ENCODE peak calls at places on chromosomes 4 and X, in ten cellular contexts. V is glutamatergic neuron, L is GM10248, J is progenitor cell of endocrine pancreas, M is Calu3, R is esophagus squamous epithelium, X is GM20000, P is uterus, A is AG10803, D is ovary. Y is an unnamed sample.

GRCh38 chr4:139550724-139551429 is 5.1 kb downstream of the SETD7 start:
- DNase-seq in V (no peak), L (no peak), J (no peak), M (no peak), R (no peak), X (no peak), P (peak), A (no peak), D (peak), Y (no peak)

GRCh38 chr4:151931563-151931962 is 170.8 kb upstream of the GATB start:
- DNase-seq in V (no peak), L (no peak), J (no peak), M (no peak), R (no peak), X (no peak), P (no peak), A (no peak), D (no peak), Y (no peak)

GRCh38 chrX:136652822-136653723 is 5.1 kb downstream of the CD40LG start:
- DNase-seq in V (no peak), L (no peak), J (no peak), M (no peak), R (no peak), X (no peak), P (no peak), A (no peak), D (no peak), Y (no peak)

GRCh38 chr4:2361366-2362285 is 56.8 kb downstream of the ZFYVE28 start:
- DNase-seq in V (peak), L (no peak), J (no peak), M (no peak), R (no peak), X (no peak), P (no peak), A (no peak), D (no peak), Y (no peak)

GRCh38 chr4:118939169-118939779 is 50.6 kb downstream of the SYNPO2 start:
- DNase-seq in V (no peak), L (no peak), J (no peak), M (no peak), R (no peak), X (no peak), P (no peak), A (no peak), D (no peak), Y (no peak)

GRCh38 chrX:120514236-120514635 is 45.1 kb upstream of the LAMP2 start:
- DNase-seq in V (no peak), L (peak), J (no peak), M (peak), R (no peak), X (peak), P (no peak), A (peak), D (no peak), Y (peak)

GRCh38 chr4:10456270-10457254 is 664 bp downstream of the ZNF518B start:
- DNase-seq in V (peak), L (peak), J (peak), M (no peak), R (no peak), X (peak), P (peak), A (peak), D (peak), Y (peak)

GRCh38 chr4:141127884-141128283 is 5.4 kb downstream of the RNF150 start:
- DNase-seq in V (no peak), L (no peak), J (no peak), M (no peak), R (no peak), X (no peak), P (no peak), A (peak), D (no peak), Y (no peak)

GRCh38 chr4:94561249-94562024 is 109.7 kb downstream of the PDLIM5 start:
- DNase-seq in V (no peak), L (no peak), J (no peak), M (no peak), R (no peak), X (no peak), P (no peak), A (peak), D (no peak), Y (no peak)

GRCh38 chrX:49230500-49231232 is 2.5 kb downstream of the CACNA1F start:
- DNase-seq in V (peak), L (peak), J (peak), M (peak), R (peak), X (peak), P (peak), A (no peak), D (no peak), Y (peak)

GRCh38 chr4:184825394-184826314 is at the start of gene ACSL1:
- DNase-seq in V (peak), L (peak), J (peak), M (peak), R (peak), X (peak), P (peak), A (peak), D (peak), Y (peak)

GRCh38 chr4:99180367-99181169 is 36.5 kb upstream of the ADH4 start:
- DNase-seq in V (no peak), L (no peak), J (no peak), M (no peak), R (no peak), X (no peak), P (peak), A (peak), D (no peak), Y (peak)

GRCh38 chr4:180674629-180675367 is 1568.4 kb upstream of the TENM3 start:
- DNase-seq in V (no peak), L (no peak), J (no peak), M (no peak), R (no peak), X (no peak), P (no peak), A (no peak), D (no peak), Y (no peak)

GRCh38 chrX:121308276-121308805 is 260.9 kb downstream of the GLUD2 start:
- DNase-seq in V (peak), L (peak), J (no peak), M (peak), R (no peak), X (peak), P (peak), A (peak), D (peak), Y (peak)

GRCh38 chr4:43282534-43282933 is 390.0 kb downstream of the GRXCR1 start:
- DNase-seq in V (no peak), L (no peak), J (no peak), M (no peak), R (no peak), X (no peak), P (no peak), A (no peak), D (no peak), Y (no peak)

GRCh38 chr4:182929296-182929695 is 12.1 kb upstream of the DCTD start:
- DNase-seq in V (no peak), L (no peak), J (no peak), M (no peak), R (no peak), X (no peak), P (no peak), A (peak), D (no peak), Y (no peak)

GRCh38 chrX:132505116-132505515 is 16.3 kb upstream of the MBNL3 start:
- DNase-seq in V (no peak), L (no peak), J (no peak), M (no peak), R (no peak), X (no peak), P (no peak), A (peak), D (peak), Y (no peak)

GRCh38 chrX:47191331-47191730 is 2.3 kb upstream of the UBA1 start:
- DNase-seq in V (no peak), L (peak), J (no peak), M (peak), R (no peak), X (peak), P (no peak), A (no peak), D (no peak), Y (peak)

GRCh38 chrX:27078371-27078770 is 384.8 kb downstream of the PPP4R3C start:
- DNase-seq in V (no peak), L (no peak), J (no peak), M (no peak), R (no peak), X (no peak), P (no peak), A (no peak), D (no peak), Y (no peak)

GRCh38 chr4:6878451-6879059 is 31.1 kb upstream of the TBC1D14 start:
- DNase-seq in V (no peak), L (no peak), J (no peak), M (no peak), R (no peak), X (no peak), P (no peak), A (no peak), D (no peak), Y (no peak)

GRCh38 chr4:68124262-68124661 is 5.4 kb downstream of the TMPRSS11F start:
- DNase-seq in V (no peak), L (no peak), J (no peak), M (no peak), R (no peak), X (no peak), P (no peak), A (no peak), D (no peak), Y (no peak)

GRCh38 chr4:184983660-184984356 is 34.5 kb upstream of the HELT start:
- DNase-seq in V (peak), L (peak), J (no peak), M (peak), R (no peak), X (peak), P (peak), A (peak), D (peak), Y (peak)

GRCh38 chrX:13755254-13755653 is 20.7 kb downstream of the OFD1 start:
- DNase-seq in V (no peak), L (no peak), J (no peak), M (no peak), R (no peak), X (no peak), P (no peak), A (no peak), D (no peak), Y (no peak)

GRCh38 chrX:79130857-79131256 is 13.6 kb upstream of the GPR174 start:
- DNase-seq in V (no peak), L (no peak), J (no peak), M (no peak), R (no peak), X (no peak), P (no peak), A (no peak), D (no peak), Y (no peak)

GRCh38 chr4:48588230-48588943 is 98.3 kb downstream of the ZAR1 start:
- DNase-seq in V (no peak), L (no peak), J (no peak), M (no peak), R (no peak), X (no peak), P (no peak), A (peak), D (no peak), Y (no peak)

GRCh38 chrX:109918753-109919152 is 84.2 kb upstream of the TMEM164 start:
- DNase-seq in V (no peak), L (no peak), J (no peak), M (no peak), R (no peak), X (no peak), P (no peak), A (no peak), D (no peak), Y (no peak)

GRCh38 chr4:135672202-135672601 is 1470.6 kb upstream of the PABPC4L start:
- DNase-seq in V (no peak), L (no peak), J (no peak), M (no peak), R (no peak), X (no peak), P (no peak), A (no peak), D (no peak), Y (no peak)

GRCh38 chr4:84041426-84041825 is 457.7 kb downstream of the NKX6-1 start:
- DNase-seq in V (no peak), L (no peak), J (no peak), M (no peak), R (no peak), X (no peak), P (no peak), A (no peak), D (no peak), Y (no peak)

GRCh38 chr4:2402053-2402452 is 16.4 kb downstream of the ZFYVE28 start:
- DNase-seq in V (peak), L (no peak), J (peak), M (no peak), R (no peak), X (no peak), P (peak), A (peak), D (peak), Y (no peak)

GRCh38 chr4:121728066-121728465 is 31.3 kb upstream of the ANXA5 start:
- DNase-seq in V (no peak), L (no peak), J (no peak), M (no peak), R (no peak), X (no peak), P (no peak), A (peak), D (no peak), Y (peak)

GRCh38 chrX:100648601-100649417 is 4.8 kb downstream of the SRPX2 start:
- DNase-seq in V (no peak), L (no peak), J (no peak), M (no peak), R (no peak), X (no peak), P (peak), A (peak), D (peak), Y (no peak)

GRCh38 chrX:262391-262909 is 18.7 kb upstream of the PLCXD1 start:
- DNase-seq in V (no peak), L (peak), J (no peak), M (no peak), R (no peak), X (peak), P (no peak), A (no peak), D (no peak), Y (no peak)

GRCh38 chrX:70960728-70961127 is 29.8 kb upstream of the SLC7A3 start:
- DNase-seq in V (no peak), L (no peak), J (no peak), M (no peak), R (no peak), X (no peak), P (no peak), A (no peak), D (no peak), Y (no peak)

GRCh38 chr4:151462554-151462953 is 53.6 kb downstream of the FHIP1A start:
- DNase-seq in V (no peak), L (no peak), J (no peak), M (no peak), R (no peak), X (no peak), P (no peak), A (no peak), D (no peak), Y (no peak)

GRCh38 chr4:2600878-2601277 is 64.4 kb downstream of the FAM193A start:
- DNase-seq in V (no peak), L (no peak), J (no peak), M (no peak), R (no peak), X (no peak), P (no peak), A (no peak), D (no peak), Y (no peak)

GRCh38 chr4:47349323-47349722 is 114.2 kb downstream of the COMMD8 start:
- DNase-seq in V (no peak), L (no peak), J (no peak), M (no peak), R (no peak), X (no peak), P (no peak), A (no peak), D (no peak), Y (no peak)

DNA sequence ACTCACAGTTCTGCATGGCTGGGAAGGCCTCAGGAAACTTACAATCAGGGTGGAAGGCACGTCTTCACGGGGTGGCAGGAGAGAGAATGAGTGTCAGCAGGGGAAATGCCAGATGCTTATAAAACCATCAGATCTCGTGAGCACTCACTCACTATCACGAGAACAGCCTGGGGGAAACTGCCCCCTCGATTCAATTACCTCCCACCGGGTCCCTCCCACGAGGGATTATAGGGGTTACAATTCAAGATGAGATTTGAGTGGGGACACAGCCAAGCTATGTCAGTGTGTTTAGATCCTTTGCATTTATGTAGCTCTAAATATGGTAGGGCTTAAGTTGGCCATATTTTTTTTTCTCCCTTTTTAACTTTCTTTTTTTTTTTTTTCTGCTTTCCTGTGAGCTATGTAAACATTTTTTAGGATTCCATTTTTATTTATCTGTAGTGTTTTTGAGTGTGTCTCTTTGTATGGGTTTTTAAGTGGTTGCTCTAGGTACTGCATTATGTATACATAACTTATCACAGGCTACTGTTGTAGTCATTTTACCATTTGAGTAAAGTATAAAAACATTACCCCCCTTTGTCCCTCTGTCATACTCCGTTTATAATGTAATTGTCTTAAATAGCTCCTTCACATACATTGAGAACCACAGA is 79.0 kb downstream of the ADRA2C start:
- DNase-seq in V (no peak), L (no peak), J (no peak), M (no peak), R (no peak), X (no peak), P (no peak), A (no peak), D (no peak), Y (no peak)
- TF ChIP-seq CTCF in V (peak), L (no peak), J (peak), M (no peak), R (no peak), X (no peak), P (no peak), A (no peak), D (no peak), Y (no peak)

GRCh38 chrX:66021407-66021757 is 18.5 kb downstream of the VSIG4 start:
- DNase-seq in V (no peak), L (no peak), J (no peak), M (no peak), R (no peak), X (no peak), P (no peak), A (no peak), D (no peak), Y (no peak)

GRCh38 chrX:66023726-66024467 is 16.0 kb downstream of the VSIG4 start:
- DNase-seq in V (no peak), L (no peak), J (no peak), M (no peak), R (no peak), X (no peak), P (no peak), A (no peak), D (no peak), Y (no peak)

GRCh38 chrX:66021758-66022741 is 17.8 kb downstream of the VSIG4 start:
- DNase-seq in V (no peak), L (no peak), J (no peak), M (no peak), R (no peak), X (no peak), P (no peak), A (no peak), D (no peak), Y (no peak)

GRCh38 chrX:66024570-66024969 is 15.3 kb downstream of the VSIG4 start:
- DNase-seq in V (no peak), L (no peak), J (no peak), M (no peak), R (no peak), X (no peak), P (no peak), A (no peak), D (no peak), Y (no peak)

DNA sequence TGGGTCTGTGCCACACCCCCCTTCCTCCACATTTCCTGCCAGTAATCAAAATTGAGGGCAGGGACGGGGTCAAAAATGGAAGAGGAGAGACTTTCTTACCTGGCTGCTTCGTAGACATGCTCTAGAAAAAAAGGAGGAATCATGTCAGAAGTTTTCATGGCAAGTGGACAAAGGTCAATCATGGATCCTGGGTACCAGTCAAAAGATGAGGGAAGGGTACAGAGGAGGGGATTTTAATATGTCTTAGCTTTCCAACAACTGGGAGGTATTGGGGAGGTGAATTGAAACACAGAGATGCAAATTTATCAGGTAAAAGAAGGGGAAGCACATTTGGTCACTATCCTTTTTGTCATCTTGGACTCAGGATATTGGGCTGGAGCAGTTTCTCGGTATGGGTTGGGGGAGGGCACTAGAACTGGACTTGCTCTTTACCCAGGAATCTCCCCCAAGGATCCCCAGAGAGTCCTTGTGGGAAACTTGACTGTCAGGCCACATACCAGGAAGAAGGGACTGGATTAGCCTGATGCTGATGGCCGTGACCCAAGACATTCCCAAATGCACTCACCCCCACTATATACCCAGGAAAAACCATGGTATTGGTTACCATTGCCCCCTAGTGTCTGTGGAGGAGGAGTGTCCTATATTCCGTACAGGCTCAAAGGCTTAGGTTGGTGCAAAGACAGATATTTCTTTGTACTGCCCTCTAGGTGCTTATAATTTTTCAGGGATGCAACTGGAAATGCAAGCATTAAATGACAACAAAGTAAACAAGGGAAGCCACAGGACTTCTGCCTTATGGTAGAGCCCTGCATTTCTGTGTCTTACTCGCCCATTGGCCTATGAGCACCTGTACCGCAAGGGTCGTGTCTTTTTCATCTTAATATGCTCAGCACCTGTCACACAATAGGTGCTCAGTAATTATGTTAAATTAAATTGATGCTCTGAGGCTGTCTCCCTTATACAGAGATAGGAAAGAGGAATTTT is 16.8 kb downstream of the VSIG4 start:
- DNase-seq in V (no peak), L (no peak), J (no peak), M (no peak), R (no peak), X (no peak), P (no peak), A (no peak), D (no peak), Y (no peak)
- TF ChIP-seq CTCF in V (no peak), L (peak), J (no peak), M (no peak), R (peak), X (peak), P (no peak), A (peak), D (no peak), Y (no peak)

DNA sequence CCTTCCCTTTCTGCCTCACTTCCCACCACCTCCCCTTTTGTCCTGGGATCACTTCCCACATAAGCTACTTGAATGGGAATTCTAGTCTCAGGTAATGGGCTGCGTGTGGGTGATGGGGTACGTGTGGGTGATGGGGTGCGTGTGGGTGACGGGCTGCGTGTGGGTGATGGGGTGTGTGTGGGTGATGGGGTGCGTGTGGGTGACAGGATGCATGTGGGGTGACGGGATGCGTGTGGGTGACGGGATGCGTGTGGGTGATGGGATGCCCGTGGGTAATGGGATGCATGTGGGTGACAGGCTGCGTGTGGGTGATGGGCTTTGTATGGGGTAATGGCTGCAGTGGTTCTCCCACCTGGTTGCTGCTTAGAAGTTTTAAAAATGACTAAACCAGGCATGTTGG is 43.6 kb downstream of the EVC2 start:
- DNase-seq in V (no peak), L (no peak), J (no peak), M (no peak), R (no peak), X (no peak), P (no peak), A (no peak), D (no peak), Y (no peak)
- TF ChIP-seq CTCF in V (no peak), L (no peak), J (no peak), M (no peak), R (no peak), X (no peak), P (no peak), A (no peak), D (no peak), Y (no peak)

DNA sequence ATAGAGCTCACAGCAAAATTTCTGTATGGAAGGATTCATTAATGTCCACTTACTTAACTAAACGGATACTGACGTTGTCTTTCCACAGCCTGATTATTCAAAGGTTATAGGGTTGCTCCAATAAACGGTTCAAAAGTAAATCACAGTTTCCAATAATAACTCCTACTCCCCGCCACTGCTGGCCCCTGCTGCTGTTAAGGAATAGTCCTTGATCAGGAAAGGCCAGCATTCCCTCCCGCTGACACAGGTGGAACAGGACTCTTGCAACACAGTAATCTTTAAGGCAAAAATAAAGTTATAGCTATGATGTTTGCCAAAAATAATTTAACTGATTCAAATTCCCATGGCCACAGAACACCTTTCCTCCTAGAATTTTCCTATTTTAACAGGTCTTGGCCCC is 53.9 kb downstream of the FAT1 start:
- DNase-seq in V (no peak), L (no peak), J (no peak), M (no peak), R (no peak), X (no peak), P (no peak), A (no peak), D (no peak), Y (no peak)
- TF ChIP-seq CTCF in V (no peak), L (no peak), J (no peak), M (no peak), R (no peak), X (no peak), P (no peak), A (no peak), D (no peak), Y (no peak)

Y was measured in RWPE1.